ENCODE peak calls at places on chromosomes 16 and 17, in six cellular contexts. D, M, U, B, V and J are unnamed samples. For H3K9me3, the result is how much of the 10 kb centered on the place peaks cover.

GRCh38 chr16:23385441-23385840 is 67.5 kb downstream of the COG7 start:
- DNase-seq in V (no peak), B (no peak), D (no peak), M (no peak), U (no peak), J (no peak)

GRCh38 chr16:49986351-49987124 is 38.5 kb upstream of the CNEP1R1 start:
- DNase-seq in B (no peak), M (no peak), U (no peak), D (no peak), V (no peak), J (no peak)

GRCh38 chr16:21076186-21076883 is 74.3 kb downstream of the DNAH3 start:
- DNase-seq in V (no peak), U (no peak), B (no peak), D (no peak), M (no peak), J (no peak)

GRCh38 chr17:63675231-63675606 is 24.7 kb downstream of the LIMD2 start:
- DNase-seq in M (no peak), U (no peak), B (no peak), V (no peak), D (no peak), J (no peak)

GRCh38 chr16:49495596-49496355 is 122.2 kb downstream of the C16orf78 start:
- DNase-seq in B (no peak), M (no peak), V (no peak), U (no peak), D (no peak), J (no peak)

GRCh38 chr17:44069974-44070454 is 521 bp upstream of the G6PC3 start:
- DNase-seq in D (peak), M (no peak), U (peak), B (no peak), V (no peak), J (no peak)

GRCh38 chr16:29815793-29816693 is at the start of gene PAGR1:
- DNase-seq in D (peak), M (peak), B (peak), U (peak), V (peak), J (peak)

GRCh38 chr17:46832945-46833839 is 14.7 kb upstream of the WNT3 start:
- DNase-seq in M (peak), V (no peak), B (no peak), U (no peak), D (no peak), J (no peak)

GRCh38 chr16:72372646-72373045 is 200.7 kb upstream of the PMFBP1 start:
- DNase-seq in D (peak), B (no peak), M (no peak), U (no peak), V (no peak), J (no peak)

GRCh38 chr17:253091-253846 is 71.8 kb upstream of the DOC2B start:
- DNase-seq in D (no peak), B (peak), V (no peak), M (no peak), U (peak), J (no peak)

GRCh38 chr17:16820979-16821543 is 131.0 kb downstream of the CCDC144A start:
- DNase-seq in D (no peak), V (no peak), M (no peak), U (no peak), B (no peak), J (no peak)

GRCh38 chr16:30660424-30661251 is 2.4 kb downstream of the FBRS start:
- DNase-seq in U (no peak), M (no peak), B (no peak), D (peak), V (no peak), J (peak)

GRCh38 chr17:77429985-77430752 is 289.4 kb downstream of the SEC14L1 start:
- DNase-seq in D (peak), V (peak), B (peak), U (peak), M (peak), J (peak)

GRCh38 chr17:76845524-76845923 is 22.7 kb upstream of the MGAT5B start:
- DNase-seq in M (no peak), D (no peak), V (no peak), B (no peak), U (no peak), J (no peak)

GRCh38 chr16:75014318-75014717 is 15.5 kb downstream of the ZNRF1 start:
- DNase-seq in D (no peak), V (no peak), M (no peak), B (no peak), U (no peak), J (no peak)

GRCh38 chr17:72945468-72945867 is 147.0 kb downstream of the SLC39A11 start:
- DNase-seq in V (no peak), B (no peak), U (no peak), M (no peak), D (no peak), J (no peak)

GRCh38 chr17:72948115-72948514 is 144.4 kb downstream of the SLC39A11 start:
- DNase-seq in D (no peak), B (no peak), V (no peak), M (no peak), U (no peak), J (no peak)

GRCh38 chr17:72946126-72946525 is 146.4 kb downstream of the SLC39A11 start:
- DNase-seq in U (no peak), M (no peak), B (no peak), V (no peak), D (no peak), J (no peak)

GRCh38 chr17:72947475-72947874 is 145.0 kb downstream of the SLC39A11 start:
- DNase-seq in U (no peak), D (no peak), B (no peak), M (no peak), V (no peak), J (no peak)

GRCh38 chr17:72946696-72947095 is 145.8 kb downstream of the SLC39A11 start:
- DNase-seq in B (no peak), D (no peak), M (no peak), V (no peak), U (no peak), J (no peak)
- TF ChIP-seq CTCF in B (no peak), D (no peak), M (no peak), V (no peak), U (no peak), J (no peak)

GRCh38 chr16:35690413-35690812 is 2231.0 kb downstream of the TP53TG3F start:
- DNase-seq in V (no peak), U (no peak), B (no peak), D (no peak), M (no peak), J (no peak)

GRCh38 chr16:35687781-35688180 is 2228.4 kb downstream of the TP53TG3F start:
- DNase-seq in U (no peak), M (no peak), D (no peak), V (no peak), B (no peak), J (no peak)

GRCh38 chr16:35689764-35690163 is 2230.4 kb downstream of the TP53TG3F start:
- DNase-seq in B (no peak), U (no peak), D (no peak), V (no peak), M (no peak), J (no peak)

GRCh38 chr16:35691057-35691456 is 2231.6 kb downstream of the TP53TG3F start:
- DNase-seq in D (no peak), U (no peak), M (no peak), B (no peak), V (no peak), J (no peak)

GRCh38 chr16:35692824-35693223 is 2233.4 kb downstream of the TP53TG3F start:
- DNase-seq in B (no peak), M (no peak), D (no peak), U (no peak), V (no peak), J (no peak)
- H3K9me3 ChIP-seq in B (half or more), M (under half), D (under half), U (under half), V (under half), J (half or more)

GRCh38 chr17:81371910-81372760 is 23.1 kb upstream of the BAHCC1 start:
- DNase-seq in U (peak), D (no peak), M (peak), B (peak), V (peak), J (no peak)
- TF ChIP-seq CTCF in U (peak), D (peak), M (peak), B (peak), V (peak), J (no peak)

GRCh38 chr17:82946081-82946480 is 106.3 kb upstream of the ZNF750 start:
- DNase-seq in U (no peak), D (no peak), B (no peak), M (no peak), V (no peak), J (no peak)
- H3K9me3 ChIP-seq in U (under half), D (half or more), B (under half), M (under half), V (under half), J (under half)

DNA sequence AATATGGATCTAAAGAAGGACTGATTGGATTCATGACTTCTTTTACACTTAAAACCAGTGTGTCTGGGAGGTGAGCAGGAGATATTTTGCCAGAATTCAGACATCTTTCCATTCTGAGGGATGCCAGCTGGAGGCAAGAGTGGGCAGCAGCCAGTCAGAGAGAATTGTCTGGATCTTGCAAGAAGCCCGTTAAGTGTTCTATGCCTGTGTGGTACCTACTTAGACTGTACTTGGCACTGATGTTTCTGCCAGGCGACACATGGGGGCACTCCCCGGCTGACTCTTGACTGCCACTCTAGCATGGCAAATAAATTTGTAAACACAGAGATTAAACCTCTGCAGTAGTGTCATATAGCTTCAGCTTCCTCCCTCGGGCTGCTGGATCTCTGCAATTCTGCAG is 247.7 kb downstream of the UTP18 start:
- DNase-seq in U (no peak), B (no peak), V (no peak), M (no peak), D (no peak), J (no peak)
- TF ChIP-seq CTCF in U (no peak), B (no peak), V (no peak), M (no peak), D (no peak), J (no peak)